ENCODE peak calls at places on chromosomes 6 and 20, in eight cellular contexts. P is right lobe of liver; B is left lobe of liver; E is HepG2; D is GM23338; Z is activated CD8-positive, alpha-beta T cell treated with anti-CD3 and anti-CD28 coated beads, Interleukin-2, amount 10 ng/mL, durations not matched to agents 7 days and 5 days; W is CD8-positive, alpha-beta T cell; A is HCT116. O is an unnamed sample.

GRCh38 chr6:30640481-30640880 is 6.5 kb upstream of the C6orf136 start:
- ATAC-seq in P (peak), B (peak), E (no peak), D (no peak), Z (peak), W (peak), A (peak), O (no peak)

GRCh38 chr6:125198285-125199009 is 44.9 kb downstream of the TPD52L1 start:
- ATAC-seq in P (no peak), B (no peak), E (no peak), D (no peak), Z (no peak), W (no peak), A (peak), O (no peak)

GRCh38 chr20:58722379-58722778 is 29.8 kb downstream of the NPEPL1 start:
- ATAC-seq in P (no peak), B (no peak), E (no peak), D (no peak), Z (no peak), W (no peak), A (no peak), O (no peak)

GRCh38 chr20:35820715-35821114 is 48.9 kb downstream of the PHF20 start:
- ATAC-seq in P (no peak), B (no peak), E (no peak), D (no peak), Z (no peak), W (no peak), A (no peak), O (no peak)

GRCh38 chr20:46108435-46108841 is 9.7 kb upstream of the CD40 start:
- ATAC-seq in P (no peak), B (no peak), E (no peak), D (no peak), Z (no peak), W (no peak), A (no peak), O (peak)

GRCh38 chr20:59736366-59736765 is 132.0 kb downstream of the PHACTR3 start:
- ATAC-seq in P (no peak), B (no peak), E (no peak), D (no peak), Z (no peak), W (no peak), A (no peak), O (no peak)

GRCh38 chr6:7974932-7975763 is 64.6 kb upstream of the TXNDC5 start:
- ATAC-seq in P (peak), B (peak), E (peak), D (no peak), Z (no peak), W (no peak), A (peak), O (no peak)

GRCh38 chr20:49268600-49269365 is 9.1 kb downstream of the ZNFX1 start:
- ATAC-seq in P (no peak), B (no peak), E (no peak), D (no peak), Z (no peak), W (no peak), A (no peak), O (peak)

GRCh38 chr6:128570439-128571063 is 50.2 kb upstream of the PTPRK start:
- ATAC-seq in P (no peak), B (no peak), E (peak), D (no peak), Z (no peak), W (no peak), A (peak), O (no peak)

GRCh38 chr20:62651285-62652021 is 9.2 kb downstream of the SLCO4A1 start:
- ATAC-seq in P (peak), B (peak), E (peak), D (peak), Z (peak), W (peak), A (no peak), O (peak)

GRCh38 chr6:110481081-110481480 is 4.7 kb upstream of the SLC22A16 start:
- ATAC-seq in P (no peak), B (no peak), E (no peak), D (no peak), Z (no peak), W (no peak), A (no peak), O (no peak)

GRCh38 chr6:151167034-151167433 is 72.7 kb upstream of the AKAP12 start:
- ATAC-seq in P (no peak), B (no peak), E (no peak), D (no peak), Z (no peak), W (no peak), A (no peak), O (no peak)

O was measured in activated CD4-positive, CD25-positive, alpha-beta regulatory T cell treated with anti-CD3 and anti-CD28 coated beads, Interleukin-2, amount 50 U/mL, for 24 hours.